ENCODE peak calls at places on chromosomes 6 and 20, in ten cellular contexts. T, Q, I, A, O, H, L, U, D and S are unnamed samples.

GRCh38 chr6:161226005-161226964 is 47.6 kb downstream of the AGPAT4 start:
- DNase-seq in T (no peak), Q (no peak), I (no peak), A (no peak), O (no peak), H (no peak), L (peak; percentile 46), U (no peak), D (peak; percentile 4), S (no peak)

GRCh38 chr6:158629376-158630221 is 14.9 kb downstream of the DYNLT1 start:
- DNase-seq in T (no peak), Q (peak; percentile 20), I (no peak), A (no peak), O (peak; percentile 71), H (no peak), L (no peak), U (no peak), D (peak; percentile 39), S (no peak)

GRCh38 chr6:128519132-128519930 is 1.1 kb downstream of the PTPRK start:
- DNase-seq in T (peak; percentile 71), Q (no peak), I (peak; percentile 59), A (peak; percentile 73), O (peak; percentile 87), H (peak; percentile 45), L (peak; percentile 66), U (peak; percentile 75), D (peak; percentile 44), S (no peak)

GRCh38 chr6:2157441-2158127 is 87.8 kb downstream of the GMDS start:
- DNase-seq in T (peak; percentile 9), Q (no peak), I (peak; percentile 90), A (peak; percentile 87), O (peak; percentile 23), H (peak; percentile 83), L (no peak), U (no peak), D (peak; percentile 58), S (no peak)

GRCh38 chr6:17816921-17817611 is 110.3 kb upstream of the NUP153 start:
- DNase-seq in T (peak; percentile 39), Q (no peak), I (peak; percentile 36), A (peak; percentile 23), O (peak; percentile 75), H (peak; percentile 75), L (no peak), U (no peak), D (no peak), S (no peak)

GRCh38 chr6:3195695-3196497 is 31.6 kb downstream of the TUBB2B start:
- DNase-seq in T (no peak), Q (peak; percentile 20), I (peak; percentile 36), A (peak; percentile 18), O (peak; percentile 90), H (no peak), L (no peak), U (no peak), D (no peak), S (no peak)

GRCh38 chr6:142816024-142816423 is 129.0 kb downstream of the HIVEP2 start:
- DNase-seq in T (no peak), Q (no peak), I (peak; percentile 57), A (no peak), O (no peak), H (peak; percentile 56), L (no peak), U (no peak), D (no peak), S (no peak)

GRCh38 chr6:30781362-30781696 is 37.0 kb upstream of the IER3 start:
- DNase-seq in T (no peak), Q (no peak), I (no peak), A (no peak), O (no peak), H (no peak), L (peak; percentile 49), U (no peak), D (no peak), S (no peak)

GRCh38 chr6:47263268-47263667 is 46.4 kb downstream of the TNFRSF21 start:
- DNase-seq in T (no peak), Q (no peak), I (no peak), A (no peak), O (no peak), H (no peak), L (no peak), U (no peak), D (no peak), S (no peak)

GRCh38 chr6:24778121-24778520 is 3.4 kb downstream of the GMNN start:
- DNase-seq in T (no peak), Q (no peak), I (no peak), A (no peak), O (no peak), H (no peak), L (no peak), U (no peak), D (no peak), S (no peak)

GRCh38 chr6:15501806-15502450 is 160.9 kb downstream of the DTNBP1 start:
- DNase-seq in T (peak; percentile 43), Q (no peak), I (peak; percentile 84), A (peak; percentile 69), O (no peak), H (peak; percentile 81), L (peak; percentile 87), U (peak; percentile 68), D (no peak), S (no peak)

GRCh38 chr6:21278078-21278790 is 315.3 kb upstream of the SOX4 start:
- DNase-seq in T (no peak), Q (no peak), I (no peak), A (no peak), O (no peak), H (no peak), L (peak; percentile 39), U (no peak), D (no peak), S (no peak)

GRCh38 chr6:43896474-43896873 is 126.5 kb downstream of the VEGFA start:
- DNase-seq in T (no peak), Q (no peak), I (no peak), A (no peak), O (no peak), H (no peak), L (no peak), U (no peak), D (no peak), S (no peak)

DNA sequence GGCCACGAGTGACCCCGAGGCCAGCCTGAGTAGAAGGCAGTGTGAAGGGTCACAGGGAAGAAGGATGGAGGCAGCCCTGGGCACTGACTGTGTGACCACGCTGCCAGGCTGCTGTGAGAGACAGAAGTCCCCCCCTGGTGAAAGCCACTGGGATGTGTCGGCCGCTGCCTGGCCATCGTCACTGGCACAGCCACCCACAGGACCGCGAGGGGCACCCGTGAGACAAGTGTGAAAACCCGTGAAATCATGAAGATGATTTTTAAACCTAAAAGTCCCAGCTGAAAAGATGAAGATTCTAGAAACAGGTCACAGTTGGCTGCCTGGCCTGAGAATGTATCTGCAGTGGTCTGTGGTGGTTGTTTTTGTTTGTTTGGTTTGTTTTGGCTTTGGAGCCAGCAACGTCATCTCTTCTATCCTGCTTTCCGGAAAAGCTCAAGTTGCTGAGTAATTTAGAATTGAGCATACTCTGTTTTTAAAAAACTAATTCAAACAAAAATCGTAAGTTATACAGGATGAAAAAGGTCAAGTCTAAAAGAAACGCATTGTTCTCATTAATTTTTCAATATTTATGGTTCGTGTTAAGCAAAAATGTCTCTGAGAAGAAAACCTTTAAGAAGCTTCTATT is 94.7 kb downstream of the HUS1B start:
- DNase-seq in T (no peak), Q (no peak), I (no peak), A (no peak), O (no peak), H (no peak), L (peak; percentile 45), U (no peak), D (no peak), S (no peak)
- H3K36me3 ChIP-seq in T (peaks cover 32% of the 10 kb centered on the region), Q (peaks cover 5% of the 10 kb centered on the region), I (peaks cover 7% of the 10 kb centered on the region), A (peaks cover 13% of the 10 kb centered on the region), O (peaks cover 13% of the 10 kb centered on the region), H (peaks cover 22% of the 10 kb centered on the region), L (no peaks in the 10 kb centered on the region), U (peaks cover 63% of the 10 kb centered on the region), D (peaks cover 5% of the 10 kb centered on the region), S (no peaks in the 10 kb centered on the region)

DNA sequence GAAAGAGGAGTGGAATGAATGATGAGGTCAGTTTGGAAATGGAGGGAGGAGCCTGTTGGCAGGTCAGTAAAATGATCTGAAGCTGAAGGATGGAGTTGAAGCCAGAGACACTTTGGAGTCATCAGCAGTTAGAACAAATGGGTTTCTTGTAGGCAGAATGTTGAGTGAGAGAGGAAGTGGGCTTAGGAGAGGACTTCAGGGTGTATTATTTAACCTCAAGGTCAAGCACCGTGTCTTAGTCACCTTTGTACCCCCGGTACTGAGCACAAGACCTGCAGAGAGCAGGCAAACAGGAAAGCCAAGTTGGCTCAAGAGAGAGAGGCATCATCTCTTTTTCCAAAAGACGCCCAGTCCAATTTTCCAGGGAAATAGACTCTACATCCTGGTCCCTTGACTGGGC is 23.3 kb downstream of the C20orf173 start:
- DNase-seq in T (no peak), Q (peak; percentile 19), I (no peak), A (no peak), O (no peak), H (no peak), L (no peak), U (no peak), D (no peak), S (no peak)
- H3K36me3 ChIP-seq in T (peaks cover 75% of the 10 kb centered on the region), Q (peaks cover 92% of the 10 kb centered on the region), I (peaks cover 34% of the 10 kb centered on the region), A (peaks cover 13% of the 10 kb centered on the region), O (peaks cover 75% of the 10 kb centered on the region), H (peaks cover 68% of the 10 kb centered on the region), L (no peaks in the 10 kb centered on the region), U (peaks cover 98% of the 10 kb centered on the region), D (peaks cover 68% of the 10 kb centered on the region), S (peaks cover 30% of the 10 kb centered on the region)

GRCh38 chr20:62160876-62161275 is 17.3 kb downstream of the SS18L1 start:
- DNase-seq in T (no peak), Q (no peak), I (no peak), A (no peak), O (no peak), H (no peak), L (no peak), U (peak; percentile 51), D (no peak), S (no peak)
- H3K36me3 ChIP-seq in T (peaks cover 84% of the 10 kb centered on the region), Q (peaks cover 9% of the 10 kb centered on the region), I (peaks cover 18% of the 10 kb centered on the region), A (no peaks in the 10 kb centered on the region), O (peaks cover 56% of the 10 kb centered on the region), H (peaks cover 48% of the 10 kb centered on the region), L (no peaks in the 10 kb centered on the region), U (peaks cover 70% of the 10 kb centered on the region), D (no peaks in the 10 kb centered on the region), S (peaks cover 73% of the 10 kb centered on the region)

DNA sequence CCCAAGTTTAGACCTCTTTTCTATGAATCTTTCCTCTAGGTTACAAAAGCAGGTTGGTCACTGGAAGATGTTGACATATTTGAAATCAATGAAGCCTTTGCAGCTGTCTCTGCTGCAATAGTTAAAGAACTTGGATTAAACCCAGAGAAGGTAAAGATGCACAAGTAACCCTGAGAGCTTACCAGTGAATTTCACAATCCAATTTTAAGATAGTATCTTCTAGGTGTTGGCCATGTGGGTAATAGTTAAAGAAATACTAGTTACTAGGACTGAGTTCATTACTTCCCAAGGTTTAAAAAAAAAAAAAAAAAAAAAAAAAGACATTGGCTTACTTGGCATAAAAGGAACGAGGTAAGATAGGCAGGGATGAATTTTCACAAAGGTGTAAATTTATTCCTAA is 11.3 kb downstream of the TCP1 start:
- DNase-seq in T (no peak), Q (no peak), I (no peak), A (no peak), O (no peak), H (no peak), L (no peak), U (no peak), D (no peak), S (no peak)
- H3K36me3 ChIP-seq in T (peaks cover 20% of the 10 kb centered on the region), Q (peaks cover 100% of the 10 kb centered on the region), I (peaks cover 18% of the 10 kb centered on the region), A (peaks cover 53% of the 10 kb centered on the region), O (peaks cover 23% of the 10 kb centered on the region), H (peaks cover 40% of the 10 kb centered on the region), L (no peaks in the 10 kb centered on the region), U (peaks cover 100% of the 10 kb centered on the region), D (peaks cover 49% of the 10 kb centered on the region), S (peaks cover 99% of the 10 kb centered on the region)

GRCh38 chr20:17955302-17955701 is 13.3 kb downstream of the SNX5 start:
- DNase-seq in T (no peak), Q (no peak), I (peak; percentile 48), A (no peak), O (no peak), H (no peak), L (no peak), U (no peak), D (no peak), S (no peak)
- H3K36me3 ChIP-seq in T (peaks cover 22% of the 10 kb centered on the region), Q (peaks cover 100% of the 10 kb centered on the region), I (peaks cover 12% of the 10 kb centered on the region), A (peaks cover 59% of the 10 kb centered on the region), O (peaks cover 45% of the 10 kb centered on the region), H (peaks cover 46% of the 10 kb centered on the region), L (no peaks in the 10 kb centered on the region), U (peaks cover 62% of the 10 kb centered on the region), D (peaks cover 57% of the 10 kb centered on the region), S (peaks cover 25% of the 10 kb centered on the region)